ENCODE peak calls at places on chromosomes 6 and 20, in five cellular contexts. N is CD8-positive, alpha-beta T cell; Q is trophoblast cell; A is aorta; O is sigmoid colon. J is an unnamed sample. For H3K27me3 and H3K4me1, the result is how much of the 10 kb centered on the place peaks cover.

GRCh38 chr6:39898625-39899024 is 35.6 kb downstream of the MOCS1 start:
- DNase-seq in Q (no peak), O (no peak), N (no peak), A (no peak), J (no peak)

GRCh38 chr6:17656092-17656491 is 50.6 kb downstream of the NUP153 start:
- DNase-seq in N (no peak), A (no peak), Q (no peak), O (no peak), J (no peak)

GRCh38 chr6:82767447-82767846 is 298.2 kb downstream of the UBE3D start:
- DNase-seq in A (no peak), Q (no peak), O (no peak), N (no peak), J (no peak)

GRCh38 chr20:14700641-14700965 is 363.2 kb upstream of the FLRT3 start:
- DNase-seq in Q (peak), N (no peak), A (no peak), O (no peak), J (no peak)

GRCh38 chr20:40584128-40584819 is 104.8 kb downstream of the MAFB start:
- DNase-seq in N (no peak), Q (no peak), O (no peak), A (no peak), J (no peak)

GRCh38 chr6:100719883-100720682 is 161.0 kb downstream of the ASCC3 start:
- DNase-seq in N (no peak), Q (peak), O (no peak), A (no peak), J (no peak)

GRCh38 chr6:93423542-93423941 is 4.2 kb upstream of the EPHA7 start:
- DNase-seq in Q (peak), O (peak), N (no peak), A (no peak), J (no peak)

GRCh38 chr6:127980996-127981395 is 80.1 kb upstream of the THEMIS start:
- DNase-seq in A (no peak), N (no peak), Q (no peak), O (no peak), J (no peak)

GRCh38 chr6:4320860-4321259 is 185.5 kb upstream of the ECI2 start:
- DNase-seq in N (no peak), Q (peak), O (no peak), A (no peak), J (no peak)

GRCh38 chr6:170025341-170026271 is 265.3 kb downstream of the DLL1 start:
- DNase-seq in N (no peak), A (peak), Q (no peak), O (peak), J (peak)

GRCh38 chr20:57567471-57568079 is 6.7 kb downstream of the PCK1 start:
- DNase-seq in N (no peak), A (no peak), O (no peak), Q (no peak), J (no peak)

GRCh38 chr6:134079406-134079921 is 27.0 kb upstream of the SLC2A12 start:
- DNase-seq in A (no peak), Q (no peak), O (no peak), N (no peak), J (no peak)

GRCh38 chr20:20759132-20759531 is 46.7 kb upstream of the RALGAPA2 start:
- DNase-seq in A (no peak), Q (no peak), O (no peak), N (no peak), J (no peak)

GRCh38 chr20:32112862-32113261 is 3.3 kb downstream of the TM9SF4 start:
- DNase-seq in A (peak), Q (peak), N (no peak), O (no peak), J (peak)

GRCh38 chr6:165600606-165601005 is 62.4 kb downstream of the PDE10A start:
- DNase-seq in O (no peak), N (no peak), Q (peak), A (no peak), J (no peak)
- H3K4me3 ChIP-seq in O (no peak), N (no peak), Q (no peak), A (no peak), J (no peak)

DNA sequence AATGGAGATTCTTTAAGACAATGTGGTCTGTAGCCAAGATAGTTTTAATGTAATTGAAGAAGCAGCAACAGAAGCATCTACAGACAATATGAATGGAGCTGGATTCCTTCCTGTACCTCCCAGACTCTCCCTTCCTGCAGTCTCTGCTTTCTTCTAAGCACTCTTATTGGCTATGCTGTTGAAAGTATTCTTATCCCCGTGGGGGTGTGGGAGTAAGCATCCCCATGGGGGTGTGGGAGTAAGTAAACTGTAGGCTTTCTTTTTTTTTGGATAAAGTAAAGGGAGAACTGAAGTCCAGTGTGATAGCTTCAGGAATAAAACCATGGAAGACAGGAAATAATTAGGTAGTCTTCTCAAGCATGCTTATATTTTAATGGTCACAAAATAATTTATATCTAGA is 4.1 kb downstream of the PKIB start:
- DNase-seq in A (no peak), N (no peak), Q (no peak), O (no peak), J (no peak)
- H3K27me3 ChIP-seq in A (under half), N (under half), Q (under half), O (under half), J (under half)

GRCh38 chr6:124995645-124996325 is 33.5 kb downstream of the RNF217 start:
- DNase-seq in N (no peak), A (no peak), O (no peak), Q (peak), J (no peak)
- H3K4me1 ChIP-seq in N (under half), A (under half), O (half or more), Q (under half), J (under half)

GRCh38 chr6:7631466-7631865 is 41.5 kb downstream of the SNRNP48 start:
- DNase-seq in O (no peak), N (no peak), Q (no peak), A (no peak), J (no peak)
- H3K4me3 ChIP-seq in O (no peak), N (no peak), Q (no peak), A (no peak), J (no peak)

GRCh38 chr6:168015492-168016175 is 18.2 kb downstream of the KIF25 start:
- DNase-seq in O (no peak), Q (no peak), N (no peak), A (no peak), J (no peak)

GRCh38 chr6:168016176-168016620 is 18.7 kb downstream of the KIF25 start:
- DNase-seq in A (no peak), O (no peak), Q (no peak), N (no peak), J (no peak)

GRCh38 chr6:168013250-168013915 is 15.9 kb downstream of the KIF25 start:
- DNase-seq in O (no peak), Q (no peak), N (no peak), A (no peak), J (no peak)

GRCh38 chr6:168012431-168013249 is 15.2 kb downstream of the KIF25 start:
- DNase-seq in A (no peak), Q (no peak), N (no peak), O (no peak), J (no peak)

GRCh38 chr6:168014406-168014959 is 17.0 kb downstream of the KIF25 start:
- DNase-seq in A (no peak), N (no peak), O (no peak), Q (no peak), J (no peak)
- H3K27me3 ChIP-seq in A (under half), N (under half), O (under half), Q (under half), J (under half)

DNA sequence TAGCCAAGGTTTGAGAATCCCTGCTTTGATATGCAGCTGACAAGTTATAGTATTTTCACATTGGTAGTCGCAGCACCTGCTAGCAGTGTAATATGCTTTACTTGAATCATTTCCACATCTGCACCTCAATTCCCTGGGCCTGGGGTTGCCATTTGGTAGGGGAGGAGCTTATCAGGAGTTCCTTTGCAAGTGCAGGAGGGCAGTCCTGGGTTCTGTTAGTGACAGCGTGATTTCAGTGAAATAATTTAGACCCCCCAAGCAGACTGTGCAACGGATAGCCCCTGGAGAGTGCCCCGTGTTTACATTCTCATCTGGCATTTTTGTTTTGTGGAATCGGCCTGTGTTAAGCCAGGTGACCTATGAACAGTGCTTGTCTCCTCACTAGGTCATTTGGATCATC is 6.0 kb downstream of the RAB5IF start:
- DNase-seq in Q (no peak), N (no peak), A (no peak), O (no peak), J (no peak)
- H3K4me1 ChIP-seq in Q (under half), N (under half), A (under half), O (under half), J (under half)

GRCh38 chr6:44554194-44554593 is 166.7 kb downstream of the CDC5L start:
- DNase-seq in O (no peak), Q (no peak), N (no peak), A (no peak), J (no peak)
- H3K4me3 ChIP-seq in O (no peak), Q (no peak), N (no peak), A (no peak), J (no peak)

GRCh38 chr20:64047968-64048401 is 1.5 kb downstream of the SOX18 start:
- DNase-seq in N (no peak), A (no peak), O (no peak), Q (no peak), J (no peak)
- H3K27me3 ChIP-seq in N (under half), A (under half), O (half or more), Q (under half), J (under half)

DNA sequence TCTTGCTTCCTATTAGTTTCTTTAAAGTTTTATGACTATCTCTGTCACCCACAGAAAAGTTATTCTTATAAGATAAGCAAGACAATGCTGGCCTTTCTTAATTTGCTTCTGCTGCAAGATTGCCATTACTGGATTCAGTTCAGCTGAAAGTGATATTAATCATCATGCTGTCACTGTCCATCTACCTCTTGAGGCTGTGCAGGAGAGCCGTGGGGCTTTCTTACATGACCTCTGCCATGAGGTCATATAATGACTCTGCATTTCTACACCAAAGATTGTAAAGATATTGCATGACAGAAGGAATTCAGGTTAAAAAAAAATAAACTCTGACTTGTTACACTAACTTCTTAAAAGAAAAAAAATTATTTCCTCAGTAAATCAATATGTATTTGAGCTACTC is 106.9 kb downstream of the TRDN start:
- DNase-seq in Q (peak), O (no peak), A (no peak), N (no peak), J (no peak)
- H3K4me1 ChIP-seq in Q (under half), O (under half), A (under half), N (under half), J (under half)